ENCODE peak calls at places on chromosomes 11 and 22, in ten cellular contexts. One of them, this sample, is unnamed.

GRCh38 chr22:24772493-24773220 is 1.9 kb downstream of the PIWIL3 start:
- DNase-seq in H9: peak
- DNase-seq in MCF 10A: peak
- DNase-seq in cardiac muscle cell: peak
- DNase-seq in heart left ventricle: no peak
- DNase-seq in fibroblast of the aortic adventitia: peak
- DNase-seq in AG09309: no peak
- DNase-seq in WTC11: peak
- DNase-seq in A549: peak
- DNase-seq in CD4-positive, alpha-beta T cell: no peak
- DNase-seq in this sample: no peak

GRCh38 chr22:48779661-48780596 is 1047.7 kb downstream of the BRD1 start:
- DNase-seq in H9: no peak
- DNase-seq in MCF 10A: no peak
- DNase-seq in cardiac muscle cell: no peak
- DNase-seq in heart left ventricle: no peak
- DNase-seq in fibroblast of the aortic adventitia: no peak
- DNase-seq in AG09309: no peak
- DNase-seq in WTC11: no peak
- DNase-seq in A549: no peak
- DNase-seq in CD4-positive, alpha-beta T cell: no peak
- DNase-seq in this sample: no peak

GRCh38 chr11:133399855-133400625 is 132.3 kb downstream of the OPCML start:
- DNase-seq in H9: no peak
- DNase-seq in MCF 10A: no peak
- DNase-seq in cardiac muscle cell: peak
- DNase-seq in heart left ventricle: no peak
- DNase-seq in fibroblast of the aortic adventitia: no peak
- DNase-seq in AG09309: no peak
- DNase-seq in WTC11: no peak
- DNase-seq in A549: no peak
- DNase-seq in CD4-positive, alpha-beta T cell: no peak
- DNase-seq in this sample: no peak

GRCh38 chr11:111441443-111441842 is 62.4 kb upstream of the POU2AF1 start:
- DNase-seq in H9: no peak
- DNase-seq in MCF 10A: peak
- DNase-seq in cardiac muscle cell: no peak
- DNase-seq in heart left ventricle: no peak
- DNase-seq in fibroblast of the aortic adventitia: no peak
- DNase-seq in AG09309: peak
- DNase-seq in WTC11: no peak
- DNase-seq in A549: no peak
- DNase-seq in CD4-positive, alpha-beta T cell: no peak
- DNase-seq in this sample: no peak

GRCh38 chr11:117875397-117876048 is 935 bp downstream of the FXYD6 start:
- DNase-seq in H9: no peak
- DNase-seq in MCF 10A: no peak
- DNase-seq in cardiac muscle cell: peak
- DNase-seq in heart left ventricle: no peak
- DNase-seq in fibroblast of the aortic adventitia: no peak
- DNase-seq in AG09309: no peak
- DNase-seq in WTC11: no peak
- DNase-seq in A549: no peak
- DNase-seq in CD4-positive, alpha-beta T cell: peak
- DNase-seq in this sample: no peak

GRCh38 chr11:75100314-75100713 is 3.6 kb upstream of the OR2AT4 start:
- DNase-seq in H9: no peak
- DNase-seq in MCF 10A: peak
- DNase-seq in cardiac muscle cell: no peak
- DNase-seq in heart left ventricle: no peak
- DNase-seq in fibroblast of the aortic adventitia: peak
- DNase-seq in AG09309: no peak
- DNase-seq in WTC11: no peak
- DNase-seq in A549: peak
- DNase-seq in CD4-positive, alpha-beta T cell: no peak
- DNase-seq in this sample: no peak

GRCh38 chr22:48781868-48782267 is 1045.8 kb downstream of the BRD1 start:
- DNase-seq in H9: no peak
- DNase-seq in MCF 10A: no peak
- DNase-seq in cardiac muscle cell: no peak
- DNase-seq in heart left ventricle: no peak
- DNase-seq in fibroblast of the aortic adventitia: no peak
- DNase-seq in AG09309: no peak
- DNase-seq in WTC11: no peak
- DNase-seq in A549: no peak
- DNase-seq in CD4-positive, alpha-beta T cell: no peak
- DNase-seq in this sample: no peak

GRCh38 chr11:65113839-65114238 is 2.2 kb downstream of the TM7SF2 start:
- DNase-seq in H9: no peak
- DNase-seq in MCF 10A: no peak
- DNase-seq in cardiac muscle cell: no peak
- DNase-seq in heart left ventricle: no peak
- DNase-seq in fibroblast of the aortic adventitia: no peak
- DNase-seq in AG09309: no peak
- DNase-seq in WTC11: no peak
- DNase-seq in A549: no peak
- DNase-seq in CD4-positive, alpha-beta T cell: no peak
- DNase-seq in this sample: no peak

GRCh38 chr11:10522276-10522675 is 18.7 kb downstream of the RNF141 start:
- DNase-seq in H9: no peak
- DNase-seq in MCF 10A: no peak
- DNase-seq in cardiac muscle cell: no peak
- DNase-seq in heart left ventricle: no peak
- DNase-seq in fibroblast of the aortic adventitia: no peak
- DNase-seq in AG09309: no peak
- DNase-seq in WTC11: no peak
- DNase-seq in A549: no peak
- DNase-seq in CD4-positive, alpha-beta T cell: no peak
- DNase-seq in this sample: no peak

GRCh38 chr11:121366038-121366437 is 73.5 kb downstream of the SC5D start:
- DNase-seq in H9: no peak
- DNase-seq in MCF 10A: no peak
- DNase-seq in cardiac muscle cell: no peak
- DNase-seq in heart left ventricle: no peak
- DNase-seq in fibroblast of the aortic adventitia: no peak
- DNase-seq in AG09309: no peak
- DNase-seq in WTC11: no peak
- DNase-seq in A549: no peak
- DNase-seq in CD4-positive, alpha-beta T cell: no peak
- DNase-seq in this sample: no peak

GRCh38 chr11:44595964-44596381 is 30.5 kb downstream of the CD82 start:
- DNase-seq in H9: no peak
- DNase-seq in MCF 10A: no peak
- DNase-seq in cardiac muscle cell: no peak
- DNase-seq in heart left ventricle: peak
- DNase-seq in fibroblast of the aortic adventitia: peak
- DNase-seq in AG09309: no peak
- DNase-seq in WTC11: no peak
- DNase-seq in A549: no peak
- DNase-seq in CD4-positive, alpha-beta T cell: no peak
- DNase-seq in this sample: no peak

GRCh38 chr11:120335928-120336640 is at the start of gene ARHGEF12:
- DNase-seq in H9: peak
- DNase-seq in MCF 10A: peak
- DNase-seq in cardiac muscle cell: peak
- DNase-seq in heart left ventricle: peak
- DNase-seq in fibroblast of the aortic adventitia: peak
- DNase-seq in AG09309: peak
- DNase-seq in WTC11: peak
- DNase-seq in A549: peak
- DNase-seq in CD4-positive, alpha-beta T cell: peak
- DNase-seq in this sample: peak
- TF ChIP-seq CTCF in H9: peak
- TF ChIP-seq CTCF in MCF 10A: no peak
- TF ChIP-seq CTCF in cardiac muscle cell: peak
- TF ChIP-seq CTCF in heart left ventricle: peak
- TF ChIP-seq CTCF in fibroblast of the aortic adventitia: peak
- TF ChIP-seq CTCF in AG09309: peak
- TF ChIP-seq CTCF in WTC11: no peak
- TF ChIP-seq CTCF in A549: peak
- TF ChIP-seq CTCF in CD4-positive, alpha-beta T cell: no peak
- TF ChIP-seq CTCF in this sample: no peak

GRCh38 chr11:61696602-61697001 is 16.4 kb downstream of the DAGLA start:
- DNase-seq in H9: no peak
- DNase-seq in MCF 10A: peak
- DNase-seq in cardiac muscle cell: no peak
- DNase-seq in heart left ventricle: no peak
- DNase-seq in fibroblast of the aortic adventitia: no peak
- DNase-seq in AG09309: no peak
- DNase-seq in WTC11: no peak
- DNase-seq in A549: no peak
- DNase-seq in CD4-positive, alpha-beta T cell: no peak
- DNase-seq in this sample: peak

GRCh38 chr11:61693897-61694840 is 14.0 kb downstream of the DAGLA start:
- DNase-seq in H9: no peak
- DNase-seq in MCF 10A: peak
- DNase-seq in cardiac muscle cell: no peak
- DNase-seq in heart left ventricle: peak
- DNase-seq in fibroblast of the aortic adventitia: no peak
- DNase-seq in AG09309: no peak
- DNase-seq in WTC11: no peak
- DNase-seq in A549: no peak
- DNase-seq in CD4-positive, alpha-beta T cell: no peak
- DNase-seq in this sample: no peak

GRCh38 chr11:61697093-61697492 is 16.9 kb downstream of the DAGLA start:
- DNase-seq in H9: no peak
- DNase-seq in MCF 10A: peak
- DNase-seq in cardiac muscle cell: no peak
- DNase-seq in heart left ventricle: no peak
- DNase-seq in fibroblast of the aortic adventitia: no peak
- DNase-seq in AG09309: no peak
- DNase-seq in WTC11: no peak
- DNase-seq in A549: no peak
- DNase-seq in CD4-positive, alpha-beta T cell: no peak
- DNase-seq in this sample: no peak

GRCh38 chr11:61695917-61696316 is 15.7 kb downstream of the DAGLA start:
- DNase-seq in H9: no peak
- DNase-seq in MCF 10A: peak
- DNase-seq in cardiac muscle cell: no peak
- DNase-seq in heart left ventricle: peak
- DNase-seq in fibroblast of the aortic adventitia: peak
- DNase-seq in AG09309: peak
- DNase-seq in WTC11: no peak
- DNase-seq in A549: peak
- DNase-seq in CD4-positive, alpha-beta T cell: peak
- DNase-seq in this sample: peak

GRCh38 chr11:61694971-61695706 is 14.9 kb downstream of the DAGLA start:
- DNase-seq in H9: peak
- DNase-seq in MCF 10A: no peak
- DNase-seq in cardiac muscle cell: peak
- DNase-seq in heart left ventricle: peak
- DNase-seq in fibroblast of the aortic adventitia: no peak
- DNase-seq in AG09309: no peak
- DNase-seq in WTC11: no peak
- DNase-seq in A549: no peak
- DNase-seq in CD4-positive, alpha-beta T cell: no peak
- DNase-seq in this sample: no peak
- TF ChIP-seq CTCF in H9: peak
- TF ChIP-seq CTCF in MCF 10A: no peak
- TF ChIP-seq CTCF in cardiac muscle cell: peak
- TF ChIP-seq CTCF in heart left ventricle: no peak
- TF ChIP-seq CTCF in fibroblast of the aortic adventitia: peak
- TF ChIP-seq CTCF in AG09309: peak
- TF ChIP-seq CTCF in WTC11: no peak
- TF ChIP-seq CTCF in A549: no peak
- TF ChIP-seq CTCF in CD4-positive, alpha-beta T cell: no peak
- TF ChIP-seq CTCF in this sample: no peak

GRCh38 chr11:106304274-106304673 is 226.8 kb downstream of the AASDHPPT start:
- DNase-seq in H9: no peak
- DNase-seq in MCF 10A: no peak
- DNase-seq in cardiac muscle cell: no peak
- DNase-seq in heart left ventricle: no peak
- DNase-seq in fibroblast of the aortic adventitia: peak
- DNase-seq in AG09309: peak
- DNase-seq in WTC11: no peak
- DNase-seq in A549: no peak
- DNase-seq in CD4-positive, alpha-beta T cell: no peak
- DNase-seq in this sample: no peak

GRCh38 chr11:106309070-106309684 is 231.7 kb downstream of the AASDHPPT start:
- DNase-seq in H9: no peak
- DNase-seq in MCF 10A: no peak
- DNase-seq in cardiac muscle cell: no peak
- DNase-seq in heart left ventricle: no peak
- DNase-seq in fibroblast of the aortic adventitia: no peak
- DNase-seq in AG09309: no peak
- DNase-seq in WTC11: no peak
- DNase-seq in A549: no peak
- DNase-seq in CD4-positive, alpha-beta T cell: no peak
- DNase-seq in this sample: no peak

GRCh38 chr11:106305458-106305857 is 228.0 kb downstream of the AASDHPPT start:
- DNase-seq in H9: no peak
- DNase-seq in MCF 10A: no peak
- DNase-seq in cardiac muscle cell: peak
- DNase-seq in heart left ventricle: no peak
- DNase-seq in fibroblast of the aortic adventitia: no peak
- DNase-seq in AG09309: no peak
- DNase-seq in WTC11: no peak
- DNase-seq in A549: no peak
- DNase-seq in CD4-positive, alpha-beta T cell: no peak
- DNase-seq in this sample: no peak

GRCh38 chr11:106302416-106302815 is 225.0 kb downstream of the AASDHPPT start:
- DNase-seq in H9: no peak
- DNase-seq in MCF 10A: no peak
- DNase-seq in cardiac muscle cell: no peak
- DNase-seq in heart left ventricle: no peak
- DNase-seq in fibroblast of the aortic adventitia: no peak
- DNase-seq in AG09309: no peak
- DNase-seq in WTC11: no peak
- DNase-seq in A549: no peak
- DNase-seq in CD4-positive, alpha-beta T cell: no peak
- DNase-seq in this sample: no peak

DNA sequence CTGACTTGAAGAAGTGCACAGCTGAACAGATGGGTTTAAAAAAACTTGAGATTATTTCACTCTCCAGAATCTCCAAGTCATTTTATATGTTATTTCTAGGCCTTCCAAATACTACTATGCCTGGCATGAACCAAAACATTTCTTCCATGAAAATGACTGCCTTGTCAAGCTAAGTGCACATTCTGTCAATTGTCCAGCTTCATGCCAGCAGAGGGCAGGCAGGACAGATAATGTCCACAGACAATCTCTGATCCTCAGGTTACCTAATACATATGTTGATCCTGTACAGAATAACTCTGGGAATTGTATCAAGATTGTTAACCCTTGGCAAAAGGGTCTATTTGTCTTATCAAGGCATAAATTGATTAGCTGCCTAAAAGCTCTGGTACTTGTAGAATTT is 229.5 kb downstream of the AASDHPPT start:
- DNase-seq in H9: no peak
- DNase-seq in MCF 10A: peak
- DNase-seq in cardiac muscle cell: no peak
- DNase-seq in heart left ventricle: no peak
- DNase-seq in fibroblast of the aortic adventitia: peak
- DNase-seq in AG09309: no peak
- DNase-seq in WTC11: no peak
- DNase-seq in A549: no peak
- DNase-seq in CD4-positive, alpha-beta T cell: no peak
- DNase-seq in this sample: no peak
- TF ChIP-seq CTCF in H9: no peak
- TF ChIP-seq CTCF in MCF 10A: no peak
- TF ChIP-seq CTCF in cardiac muscle cell: no peak
- TF ChIP-seq CTCF in heart left ventricle: no peak
- TF ChIP-seq CTCF in fibroblast of the aortic adventitia: no peak
- TF ChIP-seq CTCF in AG09309: peak
- TF ChIP-seq CTCF in WTC11: no peak
- TF ChIP-seq CTCF in A549: peak
- TF ChIP-seq CTCF in CD4-positive, alpha-beta T cell: no peak
- TF ChIP-seq CTCF in this sample: no peak

GRCh38 chr11:131070365-131070764 is 154.1 kb upstream of the SNX19 start:
- DNase-seq in H9: no peak
- DNase-seq in MCF 10A: no peak
- DNase-seq in cardiac muscle cell: no peak
- DNase-seq in heart left ventricle: no peak
- DNase-seq in fibroblast of the aortic adventitia: no peak
- DNase-seq in AG09309: no peak
- DNase-seq in WTC11: peak
- DNase-seq in A549: no peak
- DNase-seq in CD4-positive, alpha-beta T cell: no peak
- DNase-seq in this sample: no peak
- TF ChIP-seq CTCF in H9: peak
- TF ChIP-seq CTCF in MCF 10A: no peak
- TF ChIP-seq CTCF in cardiac muscle cell: no peak
- TF ChIP-seq CTCF in heart left ventricle: no peak
- TF ChIP-seq CTCF in fibroblast of the aortic adventitia: no peak
- TF ChIP-seq CTCF in AG09309: no peak
- TF ChIP-seq CTCF in WTC11: no peak
- TF ChIP-seq CTCF in A549: no peak
- TF ChIP-seq CTCF in CD4-positive, alpha-beta T cell: no peak
- TF ChIP-seq CTCF in this sample: no peak

This sample was measured in omental fat pad.